ENCODE peak calls at places on chromosome 11, in seven cellular contexts. One of them, this sample, is unnamed.

GRCh38 chr11:5514841-5515240 is 1.7 kb downstream of the UBQLNL start:
- DNase-seq in HepG2: no peak
- DNase-seq in HCT116: no peak
- DNase-seq in H1: no peak
- DNase-seq in endothelial cell of umbilical vein: no peak
- DNase-seq in K562: no peak
- DNase-seq in GM12878: no peak
- DNase-seq in this sample: no peak

GRCh38 chr11:59188954-59189353 is 17.0 kb downstream of the DTX4 start:
- DNase-seq in HepG2: no peak
- DNase-seq in HCT116: no peak
- DNase-seq in H1: no peak
- DNase-seq in endothelial cell of umbilical vein: no peak
- DNase-seq in K562: no peak
- DNase-seq in GM12878: no peak
- DNase-seq in this sample: no peak

GRCh38 chr11:131025020-131025419 is 108.7 kb upstream of the SNX19 start:
- DNase-seq in HepG2: peak; percentile 5
- DNase-seq in HCT116: no peak
- DNase-seq in H1: no peak
- DNase-seq in endothelial cell of umbilical vein: no peak
- DNase-seq in K562: peak; percentile 6
- DNase-seq in GM12878: no peak
- DNase-seq in this sample: no peak

GRCh38 chr11:15845261-15845660 is 511.1 kb downstream of the SOX6 start:
- DNase-seq in HepG2: no peak
- DNase-seq in HCT116: no peak
- DNase-seq in H1: no peak
- DNase-seq in endothelial cell of umbilical vein: no peak
- DNase-seq in K562: no peak
- DNase-seq in GM12878: no peak
- DNase-seq in this sample: no peak

GRCh38 chr11:1435820-1436467 is 46.2 kb downstream of the BRSK2 start:
- DNase-seq in HepG2: no peak
- DNase-seq in HCT116: no peak
- DNase-seq in H1: no peak
- DNase-seq in endothelial cell of umbilical vein: no peak
- DNase-seq in K562: peak; percentile 42
- DNase-seq in GM12878: no peak
- DNase-seq in this sample: no peak

GRCh38 chr11:33015621-33016551 is at the start of gene DEPDC7:
- DNase-seq in HepG2: peak; percentile 89
- DNase-seq in HCT116: peak; percentile 75
- DNase-seq in H1: peak; percentile 76
- DNase-seq in endothelial cell of umbilical vein: peak; percentile 69
- DNase-seq in K562: peak; percentile 97
- DNase-seq in GM12878: no peak
- DNase-seq in this sample: no peak

GRCh38 chr11:2166091-2166851 is 5.3 kb upstream of the INS start:
- DNase-seq in HepG2: no peak
- DNase-seq in HCT116: no peak
- DNase-seq in H1: no peak
- DNase-seq in endothelial cell of umbilical vein: no peak
- DNase-seq in K562: peak; percentile 35
- DNase-seq in GM12878: no peak
- DNase-seq in this sample: no peak

GRCh38 chr11:27705873-27706820 is 5.9 kb upstream of the BDNF start:
- DNase-seq in HepG2: peak; percentile 20
- DNase-seq in HCT116: no peak
- DNase-seq in H1: no peak
- DNase-seq in endothelial cell of umbilical vein: peak; percentile 6
- DNase-seq in K562: peak; percentile 18
- DNase-seq in GM12878: no peak
- DNase-seq in this sample: no peak

GRCh38 chr11:77126156-77126775 is 1.8 kb upstream of the MYO7A start:
- DNase-seq in HepG2: no peak
- DNase-seq in HCT116: no peak
- DNase-seq in H1: no peak
- DNase-seq in endothelial cell of umbilical vein: no peak
- DNase-seq in K562: no peak
- DNase-seq in GM12878: no peak
- DNase-seq in this sample: no peak

GRCh38 chr11:111586305-111586915 is 15.8 kb upstream of the SIK2 start:
- DNase-seq in HepG2: peak; percentile 51
- DNase-seq in HCT116: peak; percentile 55
- DNase-seq in H1: no peak
- DNase-seq in endothelial cell of umbilical vein: peak; percentile 59
- DNase-seq in K562: peak; percentile 64
- DNase-seq in GM12878: no peak
- DNase-seq in this sample: no peak

GRCh38 chr11:2298795-2299747 is 2.6 kb downstream of the C11orf21 start:
- DNase-seq in HepG2: peak; percentile 63
- DNase-seq in HCT116: no peak
- DNase-seq in H1: peak; percentile 25
- DNase-seq in endothelial cell of umbilical vein: no peak
- DNase-seq in K562: peak; percentile 65
- DNase-seq in GM12878: no peak
- DNase-seq in this sample: no peak

GRCh38 chr11:9577032-9577431 is 3.6 kb downstream of the WEE1 start:
- DNase-seq in HepG2: no peak
- DNase-seq in HCT116: no peak
- DNase-seq in H1: no peak
- DNase-seq in endothelial cell of umbilical vein: peak; percentile 41
- DNase-seq in K562: no peak
- DNase-seq in GM12878: no peak
- DNase-seq in this sample: no peak

GRCh38 chr11:26025680-26026079 is 306.2 kb upstream of the ANO3 start:
- DNase-seq in HepG2: no peak
- DNase-seq in HCT116: no peak
- DNase-seq in H1: no peak
- DNase-seq in endothelial cell of umbilical vein: no peak
- DNase-seq in K562: no peak
- DNase-seq in GM12878: no peak
- DNase-seq in this sample: no peak

GRCh38 chr11:61429346-61429690 is 457 bp downstream of the CPSF7 start:
- DNase-seq in HepG2: peak; percentile 66
- DNase-seq in HCT116: peak; percentile 15
- DNase-seq in H1: peak; percentile 2
- DNase-seq in endothelial cell of umbilical vein: peak; percentile 67
- DNase-seq in K562: peak; percentile 84
- DNase-seq in GM12878: no peak
- DNase-seq in this sample: no peak

DNA sequence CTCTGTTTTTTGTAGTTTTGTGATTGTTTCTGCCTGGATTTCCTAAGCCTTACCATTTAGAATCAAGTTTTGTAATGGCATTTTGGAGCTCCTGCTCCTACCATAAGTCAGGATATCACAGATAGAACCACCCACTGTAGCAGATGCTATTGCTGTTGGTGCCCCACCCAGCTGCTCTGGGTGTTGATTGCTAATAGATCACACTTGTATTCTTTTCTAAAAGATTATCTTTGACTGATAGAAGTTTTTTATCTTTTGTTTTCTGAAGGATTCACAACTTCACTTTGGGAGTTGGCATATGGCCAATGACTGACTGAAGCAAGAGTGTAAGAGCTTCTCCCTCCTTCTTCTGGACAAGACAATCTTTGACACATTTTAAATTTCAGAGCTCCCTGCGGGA is 76.0 kb downstream of the EHF start:
- DNase-seq in HepG2: no peak
- DNase-seq in HCT116: no peak
- DNase-seq in H1: no peak
- DNase-seq in endothelial cell of umbilical vein: no peak
- DNase-seq in K562: no peak
- DNase-seq in GM12878: no peak
- DNase-seq in this sample: no peak
- H3K9ac ChIP-seq in HepG2: no peak overlapping the region
- H3K9ac ChIP-seq in HCT116: no peak overlapping the region
- H3K9ac ChIP-seq in H1: no peak overlapping the region
- H3K9ac ChIP-seq in endothelial cell of umbilical vein: no peak overlapping the region
- H3K9ac ChIP-seq in K562: no peak overlapping the region
- H3K9ac ChIP-seq in GM12878: no peak overlapping the region
- H3K9ac ChIP-seq in this sample: no peak overlapping the region

DNA sequence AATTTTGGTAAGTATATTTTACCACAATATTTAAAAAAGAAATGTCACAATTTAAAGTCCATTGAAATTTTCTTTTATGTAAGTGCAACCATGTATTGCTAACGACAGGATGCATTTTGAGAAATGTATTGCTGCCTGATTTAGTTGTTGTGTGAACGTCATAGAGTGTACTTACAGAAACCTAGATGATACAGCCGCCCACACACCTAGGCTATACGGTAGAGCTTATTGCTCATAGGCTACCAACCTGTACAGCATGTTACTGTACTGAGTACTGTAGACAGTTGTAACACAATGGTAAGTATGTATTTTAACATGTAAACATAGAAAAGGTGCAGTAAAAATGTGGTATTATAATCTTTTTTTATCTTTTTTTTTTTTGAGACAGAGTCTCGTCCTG is 48.1 kb downstream of the CBL start:
- DNase-seq in HepG2: no peak
- DNase-seq in HCT116: no peak
- DNase-seq in H1: no peak
- DNase-seq in endothelial cell of umbilical vein: no peak
- DNase-seq in K562: no peak
- DNase-seq in GM12878: no peak
- DNase-seq in this sample: no peak
- TF ChIP-seq POLR2AphosphoS5 in HepG2: no peak
- TF ChIP-seq POLR2AphosphoS5 in HCT116: no peak
- TF ChIP-seq POLR2AphosphoS5 in H1: no peak
- TF ChIP-seq POLR2AphosphoS5 in endothelial cell of umbilical vein: no peak
- TF ChIP-seq POLR2AphosphoS5 in K562: no peak
- TF ChIP-seq POLR2AphosphoS5 in GM12878: no peak
- TF ChIP-seq POLR2AphosphoS5 in this sample: no peak

DNA sequence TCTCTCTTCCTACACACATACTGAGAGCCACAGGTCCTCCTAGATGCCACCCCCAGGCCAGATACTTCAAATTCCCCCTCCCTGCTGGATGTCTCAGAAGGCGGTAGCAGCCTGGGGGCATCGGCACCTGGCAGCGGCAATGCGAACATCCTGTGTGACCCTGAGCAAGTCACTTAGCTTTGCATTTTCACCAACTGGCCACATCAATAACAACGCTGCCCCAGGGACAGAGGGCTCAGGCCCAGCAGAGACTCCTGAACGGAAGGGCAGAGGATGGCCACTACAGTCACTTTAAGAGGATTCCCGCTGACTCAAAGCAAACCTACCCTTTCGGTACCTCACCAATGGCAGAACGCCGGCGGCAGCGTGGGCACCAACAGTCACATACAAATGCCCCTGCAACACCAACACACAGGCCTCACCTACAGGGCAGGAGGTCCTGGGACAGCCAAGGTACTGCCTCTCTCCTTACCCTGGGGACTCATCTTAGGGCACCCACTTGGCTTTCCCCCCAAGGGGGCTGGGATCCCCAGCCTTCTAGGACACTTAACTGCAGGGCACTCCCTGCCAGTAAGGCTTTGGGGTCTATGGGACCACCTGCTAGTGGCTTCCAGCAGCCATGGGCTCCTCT is 1.6 kb downstream of the LMO1 start:
- DNase-seq in HepG2: no peak
- DNase-seq in HCT116: no peak
- DNase-seq in H1: no peak
- DNase-seq in endothelial cell of umbilical vein: no peak
- DNase-seq in K562: no peak
- DNase-seq in GM12878: no peak
- DNase-seq in this sample: no peak
- TF ChIP-seq EZH2 in HepG2: peak; percentile 92
- TF ChIP-seq EZH2 in HCT116: no peak
- TF ChIP-seq EZH2 in H1: no peak
- TF ChIP-seq EZH2 in endothelial cell of umbilical vein: no peak
- TF ChIP-seq EZH2 in K562: no peak
- TF ChIP-seq EZH2 in GM12878: no peak
- TF ChIP-seq EZH2 in this sample: no peak

GRCh38 chr11:114080219-114080618 is 20.7 kb downstream of the ZBTB16 start:
- DNase-seq in HepG2: no peak
- DNase-seq in HCT116: no peak
- DNase-seq in H1: no peak
- DNase-seq in endothelial cell of umbilical vein: peak; percentile 80
- DNase-seq in K562: no peak
- DNase-seq in GM12878: no peak
- DNase-seq in this sample: peak; percentile 45
- H3K9ac ChIP-seq in HepG2: no peak overlapping the region
- H3K9ac ChIP-seq in HCT116: no peak overlapping the region
- H3K9ac ChIP-seq in H1: no peak overlapping the region
- H3K9ac ChIP-seq in endothelial cell of umbilical vein: peak overlapping the region; percentile 72
- H3K9ac ChIP-seq in K562: no peak overlapping the region
- H3K9ac ChIP-seq in GM12878: no peak overlapping the region
- H3K9ac ChIP-seq in this sample: no peak overlapping the region

GRCh38 chr11:119996556-119996955 is 141.4 kb downstream of the TRIM29 start:
- DNase-seq in HepG2: no peak
- DNase-seq in HCT116: no peak
- DNase-seq in H1: no peak
- DNase-seq in endothelial cell of umbilical vein: no peak
- DNase-seq in K562: no peak
- DNase-seq in GM12878: no peak
- DNase-seq in this sample: no peak
- TF ChIP-seq POLR2AphosphoS5 in HepG2: no peak
- TF ChIP-seq POLR2AphosphoS5 in HCT116: no peak
- TF ChIP-seq POLR2AphosphoS5 in H1: no peak
- TF ChIP-seq POLR2AphosphoS5 in endothelial cell of umbilical vein: no peak
- TF ChIP-seq POLR2AphosphoS5 in K562: no peak
- TF ChIP-seq POLR2AphosphoS5 in GM12878: no peak
- TF ChIP-seq POLR2AphosphoS5 in this sample: no peak

DNA sequence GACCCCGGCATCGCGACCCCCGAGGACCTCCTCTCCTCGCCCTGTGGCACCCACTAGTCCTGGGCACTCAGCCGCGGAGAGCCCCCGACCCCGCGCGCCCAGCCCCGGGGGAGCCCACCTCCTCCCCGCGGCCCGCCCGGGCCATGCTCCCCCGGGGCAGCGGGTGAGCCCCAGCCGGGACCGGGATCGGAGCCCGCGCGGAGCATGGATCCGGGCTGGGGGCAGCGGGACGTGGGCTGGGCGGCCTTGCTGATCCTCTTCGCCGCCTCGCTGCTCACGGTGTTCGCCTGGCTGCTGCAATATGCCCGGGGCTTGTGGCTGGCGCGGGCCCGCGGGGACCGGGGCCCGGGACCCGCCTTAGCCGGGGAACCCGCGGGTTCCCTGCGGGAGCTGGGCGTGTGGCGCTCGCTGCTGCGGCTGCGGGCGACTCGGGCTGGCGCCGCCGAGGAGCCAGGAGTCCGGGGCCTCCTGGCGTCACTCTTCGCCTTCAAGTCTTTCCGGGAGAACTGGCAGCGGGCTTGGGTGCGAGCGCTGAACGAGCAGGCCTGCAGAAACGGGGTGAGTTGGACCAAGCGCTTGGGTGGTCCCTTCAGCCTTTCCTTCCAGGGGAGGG is 500 bp downstream of the C2CD2L start:
- DNase-seq in HepG2: no peak
- DNase-seq in HCT116: no peak
- DNase-seq in H1: no peak
- DNase-seq in endothelial cell of umbilical vein: no peak
- DNase-seq in K562: no peak
- DNase-seq in GM12878: no peak
- DNase-seq in this sample: no peak
- TF ChIP-seq EZH2 in HepG2: no peak
- TF ChIP-seq EZH2 in HCT116: no peak
- TF ChIP-seq EZH2 in H1: peak; percentile 45
- TF ChIP-seq EZH2 in endothelial cell of umbilical vein: no peak
- TF ChIP-seq EZH2 in K562: no peak
- TF ChIP-seq EZH2 in GM12878: no peak
- TF ChIP-seq EZH2 in this sample: no peak

This sample was measured in SK-N-MC.